ENCODE peak calls at places on chromosomes 7 and 10, in eight cellular contexts. One of them, this sample, is unnamed.

GRCh38 chr7:47621985-47622561 is 40.2 kb upstream of the TNS3 start:
- DNase-seq in NT2/D1: no peak
- DNase-seq in choroid plexus epithelial cell: no peak
- DNase-seq in kidney epithelial cell: no peak
- DNase-seq in hepatocyte: no peak
- DNase-seq in A549: no peak
- DNase-seq in adrenal gland: no peak
- DNase-seq in H7: no peak
- DNase-seq in this sample: no peak

GRCh38 chr7:94368371-94368791 is 26.3 kb upstream of the COL1A2 start:
- DNase-seq in choroid plexus epithelial cell: peak
- DNase-seq in kidney epithelial cell: no peak
- DNase-seq in NT2/D1: no peak
- DNase-seq in A549: no peak
- DNase-seq in adrenal gland: no peak
- DNase-seq in H7: no peak
- DNase-seq in hepatocyte: peak
- DNase-seq in this sample: no peak

GRCh38 chr10:11835061-11835460 is 11.9 kb downstream of the PROSER2 start:
- DNase-seq in H7: no peak
- DNase-seq in A549: no peak
- DNase-seq in NT2/D1: no peak
- DNase-seq in kidney epithelial cell: no peak
- DNase-seq in choroid plexus epithelial cell: no peak
- DNase-seq in adrenal gland: no peak
- DNase-seq in hepatocyte: no peak
- DNase-seq in this sample: no peak

GRCh38 chr10:70809726-70810125 is 6.0 kb upstream of the SGPL1 start:
- DNase-seq in adrenal gland: no peak
- DNase-seq in A549: no peak
- DNase-seq in H7: no peak
- DNase-seq in choroid plexus epithelial cell: peak
- DNase-seq in NT2/D1: peak
- DNase-seq in hepatocyte: no peak
- DNase-seq in kidney epithelial cell: no peak
- DNase-seq in this sample: no peak

GRCh38 chr10:28778524-28778923 is 101.2 kb downstream of the BAMBI start:
- DNase-seq in kidney epithelial cell: no peak
- DNase-seq in adrenal gland: no peak
- DNase-seq in hepatocyte: no peak
- DNase-seq in A549: peak
- DNase-seq in H7: no peak
- DNase-seq in NT2/D1: no peak
- DNase-seq in choroid plexus epithelial cell: no peak
- DNase-seq in this sample: no peak

GRCh38 chr7:13742719-13743640 is 246.5 kb downstream of the ETV1 start:
- DNase-seq in NT2/D1: peak
- DNase-seq in H7: no peak
- DNase-seq in adrenal gland: peak
- DNase-seq in A549: peak
- DNase-seq in hepatocyte: peak
- DNase-seq in kidney epithelial cell: peak
- DNase-seq in choroid plexus epithelial cell: peak
- DNase-seq in this sample: peak

GRCh38 chr10:16653223-16653622 is 131.5 kb upstream of the C1QL3 start:
- DNase-seq in NT2/D1: no peak
- DNase-seq in choroid plexus epithelial cell: no peak
- DNase-seq in kidney epithelial cell: no peak
- DNase-seq in hepatocyte: no peak
- DNase-seq in A549: no peak
- DNase-seq in H7: no peak
- DNase-seq in adrenal gland: no peak
- DNase-seq in this sample: no peak

GRCh38 chr7:1920266-1920681 is 250.2 kb downstream of the ELFN1 start:
- DNase-seq in kidney epithelial cell: no peak
- DNase-seq in NT2/D1: no peak
- DNase-seq in hepatocyte: no peak
- DNase-seq in A549: no peak
- DNase-seq in adrenal gland: no peak
- DNase-seq in choroid plexus epithelial cell: no peak
- DNase-seq in H7: no peak
- DNase-seq in this sample: no peak

GRCh38 chr10:26805567-26806245 is 55.1 kb downstream of the ABI1 start:
- DNase-seq in NT2/D1: no peak
- DNase-seq in hepatocyte: peak
- DNase-seq in adrenal gland: no peak
- DNase-seq in H7: no peak
- DNase-seq in A549: no peak
- DNase-seq in kidney epithelial cell: no peak
- DNase-seq in choroid plexus epithelial cell: peak
- DNase-seq in this sample: no peak

GRCh38 chr10:76433161-76434005 is 1002.0 kb downstream of the LRMDA start:
- DNase-seq in adrenal gland: no peak
- DNase-seq in choroid plexus epithelial cell: no peak
- DNase-seq in NT2/D1: no peak
- DNase-seq in A549: no peak
- DNase-seq in kidney epithelial cell: no peak
- DNase-seq in H7: no peak
- DNase-seq in hepatocyte: peak
- DNase-seq in this sample: peak

GRCh38 chr10:71077796-71078453 is 134.4 kb upstream of the UNC5B start:
- DNase-seq in hepatocyte: no peak
- DNase-seq in A549: no peak
- DNase-seq in adrenal gland: no peak
- DNase-seq in NT2/D1: no peak
- DNase-seq in H7: peak
- DNase-seq in kidney epithelial cell: no peak
- DNase-seq in choroid plexus epithelial cell: no peak
- DNase-seq in this sample: peak

GRCh38 chr7:33261585-33261984 is 132.2 kb downstream of the BBS9 start:
- DNase-seq in choroid plexus epithelial cell: peak
- DNase-seq in kidney epithelial cell: no peak
- DNase-seq in NT2/D1: no peak
- DNase-seq in H7: no peak
- DNase-seq in A549: no peak
- DNase-seq in adrenal gland: no peak
- DNase-seq in hepatocyte: no peak
- DNase-seq in this sample: no peak

GRCh38 chr7:116707289-116707688 is 35.3 kb downstream of the MET start:
- DNase-seq in kidney epithelial cell: no peak
- DNase-seq in A549: no peak
- DNase-seq in adrenal gland: no peak
- DNase-seq in H7: no peak
- DNase-seq in hepatocyte: no peak
- DNase-seq in choroid plexus epithelial cell: no peak
- DNase-seq in NT2/D1: no peak
- DNase-seq in this sample: no peak
- H3K4me3 ChIP-seq in kidney epithelial cell: no peak
- H3K4me3 ChIP-seq in A549: peak
- H3K4me3 ChIP-seq in adrenal gland: no peak
- H3K4me3 ChIP-seq in H7: no peak
- H3K4me3 ChIP-seq in hepatocyte: no peak
- H3K4me3 ChIP-seq in choroid plexus epithelial cell: no peak
- H3K4me3 ChIP-seq in NT2/D1: no peak
- H3K4me3 ChIP-seq in this sample: no peak

GRCh38 chr10:117537904-117538524 is 4.5 kb upstream of the EMX2 start:
- DNase-seq in H7: no peak
- DNase-seq in hepatocyte: no peak
- DNase-seq in A549: no peak
- DNase-seq in choroid plexus epithelial cell: no peak
- DNase-seq in NT2/D1: no peak
- DNase-seq in kidney epithelial cell: no peak
- DNase-seq in adrenal gland: no peak
- DNase-seq in this sample: no peak
- H3K4me3 ChIP-seq in H7: no peak
- H3K4me3 ChIP-seq in hepatocyte: no peak
- H3K4me3 ChIP-seq in A549: no peak
- H3K4me3 ChIP-seq in choroid plexus epithelial cell: peak
- H3K4me3 ChIP-seq in NT2/D1: peak
- H3K4me3 ChIP-seq in kidney epithelial cell: no peak
- H3K4me3 ChIP-seq in adrenal gland: peak
- H3K4me3 ChIP-seq in this sample: peak

DNA sequence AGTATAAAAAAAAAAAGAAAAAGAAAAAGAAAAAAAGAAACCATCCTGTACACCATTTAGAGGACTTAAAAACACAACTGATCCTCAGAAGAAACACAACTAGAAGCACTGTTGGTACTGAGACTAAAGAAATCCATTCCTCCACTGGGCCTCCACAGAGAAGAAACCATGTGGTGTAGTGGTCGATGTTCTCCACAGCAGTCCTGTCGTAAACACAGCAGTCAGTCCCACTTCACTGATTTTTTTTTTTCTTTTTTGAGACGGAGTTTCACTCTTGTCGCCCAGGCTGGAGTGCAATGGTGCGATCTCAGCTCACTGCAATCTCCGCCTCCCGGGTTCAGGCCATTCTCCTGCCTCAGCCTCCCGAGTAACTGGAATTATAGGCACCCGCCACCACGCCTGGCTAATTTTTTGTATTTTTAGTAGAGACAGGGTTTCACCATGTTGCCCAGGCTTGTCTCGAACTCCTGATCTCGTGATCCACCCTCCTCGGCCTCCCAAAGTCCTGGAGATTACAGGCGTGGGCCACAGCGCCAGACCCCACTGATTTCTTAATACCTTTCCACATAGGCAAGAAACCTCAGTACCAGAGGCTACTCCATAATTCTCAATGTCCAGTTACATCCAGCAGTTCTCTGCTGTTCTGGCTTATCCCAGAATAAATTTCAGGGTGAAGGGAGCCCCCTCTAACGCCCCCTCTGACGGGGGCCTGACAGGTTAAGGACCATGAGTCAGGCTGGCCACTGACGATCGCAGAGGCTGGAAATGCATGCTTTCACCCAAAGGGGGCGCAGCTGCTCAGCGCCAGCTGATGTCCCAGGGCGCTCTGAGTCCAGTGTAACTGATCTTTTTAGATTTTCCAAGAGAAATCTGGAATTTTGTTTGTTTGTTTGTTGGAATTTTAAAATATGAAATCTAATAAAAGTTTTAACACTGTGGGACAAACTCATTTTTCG is 24.8 kb upstream of the FFAR4 start:
- DNase-seq in choroid plexus epithelial cell: peak
- DNase-seq in kidney epithelial cell: no peak
- DNase-seq in A549: peak
- DNase-seq in adrenal gland: peak
- DNase-seq in H7: peak
- DNase-seq in NT2/D1: peak
- DNase-seq in hepatocyte: peak
- DNase-seq in this sample: peak
- H3K4me3 ChIP-seq in choroid plexus epithelial cell: no peak
- H3K4me3 ChIP-seq in kidney epithelial cell: no peak
- H3K4me3 ChIP-seq in A549: no peak
- H3K4me3 ChIP-seq in adrenal gland: peak
- H3K4me3 ChIP-seq in H7: no peak
- H3K4me3 ChIP-seq in NT2/D1: no peak
- H3K4me3 ChIP-seq in hepatocyte: no peak
- H3K4me3 ChIP-seq in this sample: no peak

GRCh38 chr7:99042957-99043356 is 101.0 kb downstream of the SMURF1 start:
- DNase-seq in H7: no peak
- DNase-seq in kidney epithelial cell: no peak
- DNase-seq in choroid plexus epithelial cell: peak
- DNase-seq in hepatocyte: no peak
- DNase-seq in A549: no peak
- DNase-seq in NT2/D1: no peak
- DNase-seq in adrenal gland: no peak
- DNase-seq in this sample: no peak

GRCh38 chr7:99038086-99038855 is 105.6 kb downstream of the SMURF1 start:
- DNase-seq in H7: no peak
- DNase-seq in A549: no peak
- DNase-seq in choroid plexus epithelial cell: no peak
- DNase-seq in NT2/D1: no peak
- DNase-seq in adrenal gland: no peak
- DNase-seq in kidney epithelial cell: no peak
- DNase-seq in hepatocyte: no peak
- DNase-seq in this sample: no peak

GRCh38 chr7:99039384-99039891 is 104.5 kb downstream of the SMURF1 start:
- DNase-seq in choroid plexus epithelial cell: no peak
- DNase-seq in H7: no peak
- DNase-seq in hepatocyte: no peak
- DNase-seq in kidney epithelial cell: no peak
- DNase-seq in adrenal gland: no peak
- DNase-seq in NT2/D1: no peak
- DNase-seq in A549: no peak
- DNase-seq in this sample: no peak

GRCh38 chr7:99041526-99041925 is 102.4 kb downstream of the SMURF1 start:
- DNase-seq in NT2/D1: no peak
- DNase-seq in choroid plexus epithelial cell: no peak
- DNase-seq in kidney epithelial cell: no peak
- DNase-seq in adrenal gland: no peak
- DNase-seq in A549: peak
- DNase-seq in H7: no peak
- DNase-seq in hepatocyte: peak
- DNase-seq in this sample: no peak

DNA sequence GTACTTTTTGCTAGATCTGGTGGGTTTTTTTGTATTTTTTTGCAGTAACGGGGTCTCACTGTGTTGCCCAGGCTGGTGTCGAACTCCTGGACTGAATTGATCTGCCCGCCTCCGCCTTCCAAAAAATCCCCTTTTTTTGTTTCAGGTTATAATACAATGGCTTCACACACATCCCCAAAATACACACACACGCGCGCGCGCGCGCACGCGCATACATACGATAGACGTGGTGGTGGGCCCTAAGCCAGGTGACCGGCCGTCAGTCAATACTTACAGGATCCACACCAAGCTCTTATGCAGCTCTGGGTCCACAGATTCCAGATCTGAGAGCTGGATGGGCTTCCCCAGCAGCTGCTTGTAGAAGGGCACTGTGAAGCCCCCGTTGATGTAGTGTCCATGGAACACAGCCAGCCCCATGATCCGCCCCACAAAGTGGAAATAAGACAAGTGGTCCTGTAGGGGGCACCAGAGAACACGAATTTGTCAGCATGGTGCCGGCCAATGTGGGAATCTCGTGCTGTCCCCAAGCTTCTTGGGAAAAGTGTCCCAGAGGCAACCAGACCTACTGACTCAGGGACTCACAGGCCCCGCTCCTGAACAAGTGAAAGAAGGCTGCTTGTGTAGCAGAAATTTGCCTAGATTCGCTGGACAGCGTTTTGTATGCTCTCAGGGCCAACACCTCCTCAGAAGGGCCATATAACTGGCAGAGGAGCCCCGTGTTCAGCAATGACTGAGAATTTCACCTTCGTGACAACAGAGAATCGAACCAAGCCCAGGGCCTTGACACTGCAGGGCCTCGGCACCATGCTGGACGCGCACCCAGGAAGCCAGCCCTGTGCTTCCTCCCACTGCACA is 103.6 kb downstream of the SMURF1 start:
- DNase-seq in adrenal gland: peak
- DNase-seq in hepatocyte: peak
- DNase-seq in kidney epithelial cell: peak
- DNase-seq in NT2/D1: peak
- DNase-seq in A549: peak
- DNase-seq in choroid plexus epithelial cell: peak
- DNase-seq in H7: peak
- DNase-seq in this sample: peak
- H3K4me3 ChIP-seq in adrenal gland: no peak
- H3K4me3 ChIP-seq in hepatocyte: no peak
- H3K4me3 ChIP-seq in kidney epithelial cell: no peak
- H3K4me3 ChIP-seq in NT2/D1: no peak
- H3K4me3 ChIP-seq in A549: no peak
- H3K4me3 ChIP-seq in choroid plexus epithelial cell: no peak
- H3K4me3 ChIP-seq in H7: no peak
- H3K4me3 ChIP-seq in this sample: no peak

This sample was measured in heart left ventricle.